ENCODE peak calls at places on chromosomes 11 and 22, in six cellular contexts. F is T-helper 2 cell, E is transverse colon, G is kidney tubule cell, R is DMS79, Q is AG09319. Z is an unnamed sample.

GRCh38 chr11:33531743-33532181 is 168.9 kb downstream of the C11orf91 start:
- DNase-seq in E (no peak), G (peak), R (no peak), F (no peak), Q (no peak), Z (no peak)

GRCh38 chr11:44068180-44068579 is 2.1 kb downstream of the ACCS start:
- DNase-seq in Q (no peak), E (no peak), F (no peak), R (no peak), G (no peak), Z (no peak)

GRCh38 chr11:117188620-117189081 is 10.1 kb downstream of the SIDT2 start:
- DNase-seq in E (no peak), Q (no peak), R (no peak), F (no peak), G (no peak), Z (peak)

GRCh38 chr11:1389103-1389931 is 417 bp upstream of the BRSK2 start:
- DNase-seq in R (peak), F (peak), Q (peak), E (peak), G (peak), Z (peak)

GRCh38 chr11:17986007-17986710 is 26.7 kb downstream of the SERGEF start:
- DNase-seq in R (no peak), F (no peak), G (peak), E (no peak), Q (peak), Z (no peak)

GRCh38 chr11:19718976-19719375 is 6.3 kb downstream of the NAV2 start:
- DNase-seq in F (no peak), G (no peak), R (no peak), E (no peak), Q (no peak), Z (no peak)

GRCh38 chr11:66846671-66847091 is 3.4 kb downstream of the RCE1 start:
- DNase-seq in R (no peak), Q (no peak), E (no peak), F (no peak), G (no peak), Z (peak)

GRCh38 chr11:281486-282161 is 3.4 kb downstream of the NLRP6 start:
- DNase-seq in R (no peak), F (no peak), Q (no peak), G (no peak), E (no peak), Z (no peak)

GRCh38 chr22:35203583-35203982 is 53.7 kb upstream of the HMGXB4 start:
- DNase-seq in R (no peak), G (no peak), E (no peak), F (no peak), Q (no peak), Z (no peak)

GRCh38 chr11:34904421-34904950 is 11.7 kb downstream of the APIP start:
- DNase-seq in R (no peak), E (no peak), F (no peak), Q (no peak), G (peak), Z (no peak)

GRCh38 chr11:44217432-44217831 is 92.5 kb downstream of the ALX4 start:
- DNase-seq in G (no peak), Q (no peak), F (no peak), R (no peak), E (no peak), Z (no peak)

GRCh38 chr11:34344410-34345011 is 13.3 kb downstream of the ABTB2 start:
- DNase-seq in Q (no peak), R (no peak), E (no peak), G (no peak), F (no peak), Z (no peak)

GRCh38 chr11:6057452-6057851 is 26.9 kb upstream of the OR56A1 start:
- DNase-seq in R (no peak), E (no peak), G (no peak), Q (no peak), F (no peak), Z (no peak)

GRCh38 chr11:43830928-43831440 is 49.6 kb upstream of the ALKBH3 start:
- DNase-seq in R (no peak), G (peak), F (no peak), Q (peak), E (peak), Z (no peak)

GRCh38 chr11:16603890-16604783 is 134.3 kb upstream of the C11orf58 start:
- DNase-seq in E (peak), Q (no peak), G (peak), R (no peak), F (no peak), Z (peak)

GRCh38 chr11:17471501-17471900 is 5.1 kb downstream of the ABCC8 start:
- DNase-seq in F (no peak), R (no peak), Q (no peak), E (no peak), G (no peak), Z (no peak)

GRCh38 chr11:96218013-96218412 is 125.0 kb downstream of the MAML2 start:
- DNase-seq in E (no peak), G (no peak), Q (no peak), R (no peak), F (no peak), Z (no peak)

GRCh38 chr11:76769071-76769560 is 14.0 kb upstream of the TSKU start:
- DNase-seq in F (no peak), R (no peak), Q (no peak), G (peak), E (no peak), Z (no peak)

GRCh38 chr11:59012942-59013256 is 73.2 kb upstream of the GLYATL1B start:
- DNase-seq in E (no peak), G (no peak), R (no peak), F (no peak), Q (no peak), Z (no peak)

GRCh38 chr11:9574806-9575530 is 1.5 kb downstream of the WEE1 start:
- DNase-seq in R (peak), G (peak), F (no peak), Q (peak), E (peak), Z (peak)

GRCh38 chr11:82146789-82147188 is 586.9 kb downstream of the FAM181B start:
- DNase-seq in R (no peak), G (no peak), F (no peak), Q (no peak), E (no peak), Z (no peak)

GRCh38 chr11:102385053-102385976 is 38.3 kb downstream of the BIRC2 start:
- DNase-seq in Q (no peak), G (no peak), E (no peak), R (no peak), F (no peak), Z (no peak)

GRCh38 chr11:7311903-7312302 is 60.2 kb downstream of the SYT9 start:
- DNase-seq in F (no peak), E (no peak), R (no peak), G (no peak), Q (no peak), Z (no peak)

GRCh38 chr11:507727-508515 is 879 bp upstream of the RNH1 start:
- DNase-seq in G (no peak), F (no peak), R (no peak), Q (no peak), E (no peak), Z (no peak)

GRCh38 chr22:46123694-46124382 is 26.5 kb upstream of the PPARA start:
- DNase-seq in G (no peak), F (no peak), Q (no peak), R (no peak), E (no peak), Z (no peak)

GRCh38 chr11:131691558-131692041 is 321.2 kb downstream of the NTM start:
- DNase-seq in Q (no peak), G (peak), E (no peak), R (no peak), F (no peak), Z (no peak)

GRCh38 chr22:18093661-18094060 is 15.9 kb downstream of the PEX26 start:
- DNase-seq in G (no peak), R (no peak), F (no peak), E (no peak), Q (no peak), Z (no peak)

GRCh38 chr11:2203440-2204259 is 32.0 kb upstream of the TH start:
- DNase-seq in G (no peak), E (peak), Q (no peak), F (no peak), R (no peak), Z (peak)

GRCh38 chr11:97009613-97010012 is 619.8 kb downstream of the JRKL start:
- DNase-seq in E (no peak), R (no peak), Q (no peak), F (no peak), G (no peak), Z (no peak)

GRCh38 chr22:44933829-44934735 is 75.7 kb downstream of the PHF21B start:
- DNase-seq in G (no peak), E (no peak), F (no peak), Q (no peak), R (no peak), Z (no peak)

Z was measured in mucosa of descending colon.